ENCODE peak calls at places on chromosomes 4 and X, in nine cellular contexts. U, H, B, N, W, D, Q, I and X are unnamed samples.

GRCh38 chr4:53601251-53601764 is 10.0 kb upstream of the LNX1 start:
- DNase-seq in U (no peak), H (peak), B (peak), N (peak), W (peak), D (peak), Q (peak), I (peak), X (peak)

GRCh38 chr4:105767579-105767978 is 59.0 kb downstream of the GSTCD start:
- DNase-seq in U (no peak), H (no peak), B (no peak), N (no peak), W (no peak), D (no peak), Q (no peak), I (no peak), X (no peak)

GRCh38 chr4:40316333-40316781 is 18.8 kb upstream of the CHRNA9 start:
- DNase-seq in U (peak), H (peak), B (no peak), N (peak), W (no peak), D (peak), Q (no peak), I (no peak), X (peak)

GRCh38 chr4:139934336-139934735 is 219.6 kb downstream of the MAML3 start:
- DNase-seq in U (no peak), H (peak), B (no peak), N (peak), W (no peak), D (no peak), Q (no peak), I (no peak), X (no peak)

GRCh38 chr4:48913346-48913745 is 6.8 kb upstream of the OCIAD2 start:
- DNase-seq in U (peak), H (peak), B (no peak), N (peak), W (no peak), D (no peak), Q (no peak), I (no peak), X (no peak)

GRCh38 chr4:143616771-143617170 is 83.7 kb downstream of the FREM3 start:
- DNase-seq in U (peak), H (peak), B (no peak), N (peak), W (no peak), D (peak), Q (no peak), I (no peak), X (peak)

GRCh38 chrX:65581661-65582339 is 47.2 kb upstream of the LAS1L start:
- DNase-seq in U (peak), H (peak), B (peak), N (peak), W (peak), D (peak), Q (peak), I (peak), X (peak)

GRCh38 chr4:55393461-55394320 is 2.1 kb upstream of the TMEM165 start:
- DNase-seq in U (no peak), H (no peak), B (no peak), N (no peak), W (no peak), D (no peak), Q (no peak), I (no peak), X (no peak)

GRCh38 chrX:132184871-132185270 is 34.4 kb downstream of the RAP2C start:
- DNase-seq in U (no peak), H (no peak), B (no peak), N (no peak), W (no peak), D (no peak), Q (no peak), I (no peak), X (no peak)

GRCh38 chrX:13733506-13733905 is 914 bp downstream of the TRAPPC2 start:
- DNase-seq in U (no peak), H (no peak), B (no peak), N (no peak), W (no peak), D (no peak), Q (no peak), I (no peak), X (no peak)

GRCh38 chr4:164731827-164732474 is 22.0 kb upstream of the SMIM31 start:
- DNase-seq in U (peak), H (peak), B (peak), N (peak), W (peak), D (peak), Q (peak), I (peak), X (peak)

GRCh38 chrX:110086916-110087484 is 84.1 kb downstream of the TMEM164 start:
- DNase-seq in U (peak), H (peak), B (no peak), N (peak), W (peak), D (no peak), Q (no peak), I (no peak), X (no peak)

GRCh38 chr4:103853627-103854026 is 133.8 kb upstream of the TACR3 start:
- DNase-seq in U (no peak), H (no peak), B (no peak), N (no peak), W (no peak), D (no peak), Q (no peak), I (no peak), X (no peak)

GRCh38 chr4:37130465-37130864 is 114.1 kb upstream of the NWD2 start:
- DNase-seq in U (no peak), H (no peak), B (no peak), N (no peak), W (no peak), D (no peak), Q (no peak), I (no peak), X (no peak)

GRCh38 chr4:37138019-37138653 is 106.4 kb upstream of the NWD2 start:
- DNase-seq in U (no peak), H (no peak), B (no peak), N (no peak), W (no peak), D (no peak), Q (no peak), I (no peak), X (peak)

DNA sequence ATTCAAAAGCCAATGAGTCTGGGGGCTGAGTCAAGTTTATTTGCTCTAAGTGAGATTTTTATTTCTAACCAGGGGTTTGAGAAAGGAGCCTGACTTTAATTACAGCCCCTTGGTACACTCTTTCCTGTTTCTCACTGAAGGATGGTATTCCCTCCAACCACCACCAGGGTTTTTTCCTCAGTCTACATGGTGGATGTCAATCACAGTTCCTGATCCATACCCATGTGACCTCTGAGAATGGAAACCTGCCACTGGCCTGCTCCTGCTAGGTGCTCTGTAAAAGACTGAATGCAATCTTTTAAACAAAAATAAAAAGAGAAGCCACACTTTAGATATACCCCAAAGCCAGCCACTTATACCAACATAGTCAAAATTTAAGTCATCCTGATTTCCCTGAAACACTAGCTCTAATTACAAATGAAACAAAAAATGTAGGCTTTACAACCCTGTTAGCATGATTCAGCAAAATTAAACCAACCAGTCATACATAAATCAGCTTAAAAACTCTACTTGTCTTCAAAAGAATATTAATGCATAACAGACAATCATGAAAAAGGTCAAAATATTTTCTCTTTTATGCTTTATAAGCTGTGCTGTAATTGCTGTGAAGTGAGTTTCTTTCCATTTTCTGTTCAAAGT is 112.1 kb upstream of the NWD2 start:
- DNase-seq in U (no peak), H (no peak), B (no peak), N (no peak), W (peak), D (no peak), Q (no peak), I (no peak), X (no peak)
- TF ChIP-seq CTCF in U (no peak), H (no peak), B (peak), N (no peak), W (peak), D (no peak), Q (peak), I (peak), X (no peak)

DNA sequence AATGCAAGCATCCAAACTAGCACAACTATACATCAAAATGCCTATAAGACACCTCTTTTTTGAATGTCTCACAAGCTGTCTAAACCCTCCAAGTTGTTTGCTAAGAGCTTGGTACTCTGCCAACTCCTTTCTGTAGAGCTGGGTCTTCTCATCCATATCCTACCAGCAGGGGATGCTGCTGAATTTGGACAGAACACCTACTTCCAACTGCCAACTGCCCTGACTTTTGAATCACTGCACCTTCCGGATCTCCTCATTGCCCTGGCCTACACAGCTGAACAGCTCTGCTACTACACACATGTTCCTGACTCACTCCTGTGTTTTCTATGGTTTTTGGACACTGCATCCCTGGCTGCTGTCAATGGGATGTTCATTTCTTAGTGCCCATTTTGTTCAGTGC is 18.7 kb downstream of the FAM184B start:
- DNase-seq in U (peak), H (peak), B (no peak), N (peak), W (no peak), D (no peak), Q (no peak), I (no peak), X (no peak)
- TF ChIP-seq CTCF in U (no peak), H (peak), B (no peak), N (peak), W (peak), D (peak), Q (peak), I (no peak), X (peak)

DNA sequence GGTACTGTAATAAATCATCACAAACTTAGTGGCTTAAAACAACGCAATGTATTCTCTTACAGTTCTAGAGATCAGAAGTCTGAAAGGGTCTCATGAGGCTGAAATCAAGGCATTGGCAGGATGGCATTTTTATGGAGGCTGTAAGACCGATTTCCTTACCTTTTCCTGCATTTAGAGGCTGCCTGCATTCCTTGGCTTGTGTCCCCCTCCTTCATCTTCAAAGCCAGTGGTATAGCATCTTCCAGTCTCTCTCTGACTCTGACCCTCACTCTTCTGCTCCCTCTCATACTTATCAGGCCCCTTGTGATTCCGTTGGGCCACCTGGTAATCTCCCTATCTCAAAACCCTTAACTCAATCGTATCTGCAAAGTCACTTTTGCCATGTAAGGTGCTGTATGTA is 258.2 kb upstream of the JADE1 start:
- DNase-seq in U (no peak), H (no peak), B (no peak), N (no peak), W (no peak), D (no peak), Q (no peak), I (no peak), X (no peak)
- TF ChIP-seq CTCF in U (no peak), H (no peak), B (no peak), N (no peak), W (no peak), D (no peak), Q (no peak), I (no peak), X (no peak)

DNA sequence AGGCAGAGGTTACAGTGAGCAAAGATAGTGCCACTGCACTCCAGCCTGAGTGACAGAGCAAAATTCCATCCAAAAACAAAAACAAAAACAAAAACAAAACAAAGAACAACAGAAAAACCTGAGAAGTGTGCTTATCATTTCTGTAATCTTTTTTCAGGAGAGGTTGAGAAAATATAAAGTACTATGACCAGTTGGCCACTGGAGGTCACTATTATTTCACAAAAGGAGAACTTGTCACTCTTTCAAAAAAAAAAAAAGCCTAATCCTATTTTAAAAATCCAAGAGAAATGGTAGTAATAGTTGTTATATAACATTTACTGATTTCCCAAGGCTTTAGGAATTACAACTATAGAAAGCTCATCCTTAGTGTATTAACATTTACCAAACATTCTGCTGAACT is 24.9 kb upstream of the RNF150 start:
- DNase-seq in U (no peak), H (peak), B (no peak), N (peak), W (peak), D (no peak), Q (no peak), I (no peak), X (no peak)
- TF ChIP-seq CTCF in U (peak), H (peak), B (peak), N (peak), W (peak), D (peak), Q (peak), I (peak), X (peak)

GRCh38 chrX:16785247-16786138 is 773 bp upstream of the TXLNG start:
- DNase-seq in U (no peak), H (no peak), B (peak), N (no peak), W (peak), D (no peak), Q (no peak), I (no peak), X (no peak)
- TF ChIP-seq CTCF in U (no peak), H (no peak), B (no peak), N (no peak), W (no peak), D (no peak), Q (no peak), I (no peak), X (no peak)

DNA sequence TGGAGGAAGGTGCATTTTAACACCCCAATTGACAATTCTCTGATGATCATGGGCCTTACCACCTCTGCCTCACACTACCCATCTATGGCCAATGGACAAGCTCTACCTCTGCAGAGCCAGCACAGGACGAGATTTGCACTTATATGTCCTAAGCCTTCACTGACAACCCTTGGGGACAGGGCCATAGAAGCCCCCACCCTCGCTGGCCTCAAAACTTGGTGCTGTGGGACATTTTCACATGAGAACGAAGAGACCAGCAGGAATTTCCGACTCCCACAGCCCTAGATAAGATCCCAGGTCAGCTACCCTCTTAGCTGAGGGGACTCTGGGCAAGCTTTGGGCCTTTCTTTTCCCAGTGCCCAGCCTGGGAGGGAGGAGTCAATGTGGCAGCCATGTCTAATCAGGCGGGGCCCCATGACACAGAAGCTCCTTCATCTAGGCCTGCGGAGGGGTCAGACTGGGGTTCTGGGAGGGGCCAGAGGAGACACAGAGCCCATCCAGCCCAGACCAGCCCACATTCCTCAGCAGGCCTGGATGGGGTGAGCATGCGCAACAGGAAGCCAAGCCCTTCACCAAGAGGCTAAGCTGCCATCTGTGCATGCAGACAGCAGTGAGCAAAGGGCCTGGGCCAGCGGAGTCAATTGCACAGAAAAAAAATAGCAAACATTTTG is 12.1 kb downstream of the PJA1 start:
- DNase-seq in U (no peak), H (peak), B (peak), N (peak), W (peak), D (no peak), Q (peak), I (peak), X (no peak)
- TF ChIP-seq CTCF in U (no peak), H (no peak), B (no peak), N (no peak), W (no peak), D (no peak), Q (no peak), I (no peak), X (no peak)

GRCh38 chrX:150405576-150405975 is 42.5 kb downstream of the MAMLD1 start:
- DNase-seq in U (no peak), H (no peak), B (no peak), N (no peak), W (no peak), D (no peak), Q (peak), I (no peak), X (no peak)
- TF ChIP-seq CTCF in U (no peak), H (peak), B (no peak), N (peak), W (peak), D (peak), Q (peak), I (peak), X (peak)

GRCh38 chr4:11949355-11949754 is 520.7 kb upstream of the HS3ST1 start:
- DNase-seq in U (no peak), H (no peak), B (no peak), N (no peak), W (no peak), D (no peak), Q (no peak), I (no peak), X (no peak)

GRCh38 chr4:11954093-11954492 is 525.4 kb upstream of the HS3ST1 start:
- DNase-seq in U (no peak), H (peak), B (peak), N (peak), W (peak), D (no peak), Q (peak), I (no peak), X (no peak)
- TF ChIP-seq CTCF in U (peak), H (peak), B (no peak), N (peak), W (peak), D (peak), Q (peak), I (peak), X (peak)